ENCODE peak calls at places on chromosomes 16 and 17, in ten cellular contexts. One of them, this sample, is unnamed.

GRCh38 chr17:50047488-50048126 is 8.3 kb upstream of the ITGA3 start:
- DNase-seq in iPS DF 6.9: no peak
- DNase-seq in aorta: peak
- DNase-seq in stomach: no peak
- DNase-seq in mesenchymal stem cell: peak
- DNase-seq in NCI-H1092: no peak
- DNase-seq in HT1080: peak
- DNase-seq in GM12891: no peak
- DNase-seq in COR-L47: no peak
- DNase-seq in hippocampal formation: no peak
- DNase-seq in this sample: no peak

GRCh38 chr16:56426585-56426984 is 1.2 kb upstream of the AMFR start:
- DNase-seq in iPS DF 6.9: no peak
- DNase-seq in aorta: no peak
- DNase-seq in stomach: no peak
- DNase-seq in mesenchymal stem cell: no peak
- DNase-seq in NCI-H1092: no peak
- DNase-seq in HT1080: no peak
- DNase-seq in GM12891: no peak
- DNase-seq in COR-L47: no peak
- DNase-seq in hippocampal formation: no peak
- DNase-seq in this sample: no peak

GRCh38 chr17:59027750-59028149 is 78.9 kb downstream of the TRIM37 start:
- DNase-seq in iPS DF 6.9: no peak
- DNase-seq in aorta: no peak
- DNase-seq in stomach: no peak
- DNase-seq in mesenchymal stem cell: peak
- DNase-seq in NCI-H1092: no peak
- DNase-seq in HT1080: no peak
- DNase-seq in GM12891: no peak
- DNase-seq in COR-L47: no peak
- DNase-seq in hippocampal formation: no peak
- DNase-seq in this sample: no peak

GRCh38 chr17:3798273-3799180 is 2.5 kb downstream of the ITGAE start:
- DNase-seq in iPS DF 6.9: no peak
- DNase-seq in aorta: peak
- DNase-seq in stomach: no peak
- DNase-seq in mesenchymal stem cell: no peak
- DNase-seq in NCI-H1092: no peak
- DNase-seq in HT1080: no peak
- DNase-seq in GM12891: no peak
- DNase-seq in COR-L47: no peak
- DNase-seq in hippocampal formation: no peak
- DNase-seq in this sample: no peak

GRCh38 chr17:34011599-34011998 is 243.5 kb upstream of the CCL2 start:
- DNase-seq in iPS DF 6.9: no peak
- DNase-seq in aorta: no peak
- DNase-seq in stomach: no peak
- DNase-seq in mesenchymal stem cell: no peak
- DNase-seq in NCI-H1092: no peak
- DNase-seq in HT1080: no peak
- DNase-seq in GM12891: no peak
- DNase-seq in COR-L47: no peak
- DNase-seq in hippocampal formation: no peak
- DNase-seq in this sample: no peak

GRCh38 chr16:72191551-72191950 is 19.6 kb upstream of the PMFBP1 start:
- DNase-seq in iPS DF 6.9: no peak
- DNase-seq in aorta: no peak
- DNase-seq in stomach: no peak
- DNase-seq in mesenchymal stem cell: no peak
- DNase-seq in NCI-H1092: peak
- DNase-seq in HT1080: no peak
- DNase-seq in GM12891: no peak
- DNase-seq in COR-L47: no peak
- DNase-seq in hippocampal formation: no peak
- DNase-seq in this sample: no peak

GRCh38 chr17:9002610-9003354 is 18.5 kb upstream of the NTN1 start:
- DNase-seq in iPS DF 6.9: no peak
- DNase-seq in aorta: peak
- DNase-seq in stomach: no peak
- DNase-seq in mesenchymal stem cell: no peak
- DNase-seq in NCI-H1092: no peak
- DNase-seq in HT1080: no peak
- DNase-seq in GM12891: peak
- DNase-seq in COR-L47: no peak
- DNase-seq in hippocampal formation: no peak
- DNase-seq in this sample: no peak

GRCh38 chr17:63173903-63174302 is 207.9 kb downstream of the TANC2 start:
- DNase-seq in iPS DF 6.9: no peak
- DNase-seq in aorta: no peak
- DNase-seq in stomach: no peak
- DNase-seq in mesenchymal stem cell: no peak
- DNase-seq in NCI-H1092: no peak
- DNase-seq in HT1080: no peak
- DNase-seq in GM12891: no peak
- DNase-seq in COR-L47: no peak
- DNase-seq in hippocampal formation: no peak
- DNase-seq in this sample: no peak

GRCh38 chr16:86522639-86523038 is 12.3 kb downstream of the FOXF1 start:
- DNase-seq in iPS DF 6.9: no peak
- DNase-seq in aorta: peak
- DNase-seq in stomach: no peak
- DNase-seq in mesenchymal stem cell: no peak
- DNase-seq in NCI-H1092: no peak
- DNase-seq in HT1080: no peak
- DNase-seq in GM12891: no peak
- DNase-seq in COR-L47: no peak
- DNase-seq in hippocampal formation: no peak
- DNase-seq in this sample: no peak

GRCh38 chr16:85491798-85492616 is 121.1 kb upstream of the GSE1 start:
- DNase-seq in iPS DF 6.9: no peak
- DNase-seq in aorta: peak
- DNase-seq in stomach: peak
- DNase-seq in mesenchymal stem cell: no peak
- DNase-seq in NCI-H1092: no peak
- DNase-seq in HT1080: no peak
- DNase-seq in GM12891: no peak
- DNase-seq in COR-L47: no peak
- DNase-seq in hippocampal formation: peak
- DNase-seq in this sample: peak

GRCh38 chr16:30524575-30525571 is 1.5 kb downstream of the ZNF768 start:
- DNase-seq in iPS DF 6.9: no peak
- DNase-seq in aorta: no peak
- DNase-seq in stomach: no peak
- DNase-seq in mesenchymal stem cell: no peak
- DNase-seq in NCI-H1092: no peak
- DNase-seq in HT1080: no peak
- DNase-seq in GM12891: no peak
- DNase-seq in COR-L47: no peak
- DNase-seq in hippocampal formation: no peak
- DNase-seq in this sample: peak

GRCh38 chr16:14499110-14499509 is 130.9 kb downstream of the PARN start:
- DNase-seq in iPS DF 6.9: no peak
- DNase-seq in aorta: no peak
- DNase-seq in stomach: no peak
- DNase-seq in mesenchymal stem cell: no peak
- DNase-seq in NCI-H1092: no peak
- DNase-seq in HT1080: no peak
- DNase-seq in GM12891: no peak
- DNase-seq in COR-L47: no peak
- DNase-seq in hippocampal formation: no peak
- DNase-seq in this sample: no peak

GRCh38 chr16:51812945-51813344 is 661.9 kb upstream of the SALL1 start:
- DNase-seq in iPS DF 6.9: no peak
- DNase-seq in aorta: no peak
- DNase-seq in stomach: no peak
- DNase-seq in mesenchymal stem cell: no peak
- DNase-seq in NCI-H1092: no peak
- DNase-seq in HT1080: no peak
- DNase-seq in GM12891: no peak
- DNase-seq in COR-L47: no peak
- DNase-seq in hippocampal formation: no peak
- DNase-seq in this sample: no peak

GRCh38 chr16:24036614-24037013 is 200.8 kb downstream of the PRKCB start:
- DNase-seq in iPS DF 6.9: no peak
- DNase-seq in aorta: no peak
- DNase-seq in stomach: peak
- DNase-seq in mesenchymal stem cell: peak
- DNase-seq in NCI-H1092: no peak
- DNase-seq in HT1080: peak
- DNase-seq in GM12891: peak
- DNase-seq in COR-L47: peak
- DNase-seq in hippocampal formation: peak
- DNase-seq in this sample: peak

GRCh38 chr16:66462912-66463311 is 35.8 kb downstream of the BEAN1 start:
- DNase-seq in iPS DF 6.9: no peak
- DNase-seq in aorta: no peak
- DNase-seq in stomach: no peak
- DNase-seq in mesenchymal stem cell: no peak
- DNase-seq in NCI-H1092: no peak
- DNase-seq in HT1080: no peak
- DNase-seq in GM12891: no peak
- DNase-seq in COR-L47: no peak
- DNase-seq in hippocampal formation: no peak
- DNase-seq in this sample: no peak

GRCh38 chr17:63983326-63983725 is 10.6 kb upstream of the SCN4A start:
- DNase-seq in iPS DF 6.9: no peak
- DNase-seq in aorta: no peak
- DNase-seq in stomach: no peak
- DNase-seq in mesenchymal stem cell: no peak
- DNase-seq in NCI-H1092: no peak
- DNase-seq in HT1080: no peak
- DNase-seq in GM12891: no peak
- DNase-seq in COR-L47: no peak
- DNase-seq in hippocampal formation: no peak
- DNase-seq in this sample: no peak

GRCh38 chr17:82003411-82004381 is 19.0 kb downstream of the CENPX start:
- DNase-seq in iPS DF 6.9: no peak
- DNase-seq in aorta: peak
- DNase-seq in stomach: no peak
- DNase-seq in mesenchymal stem cell: peak
- DNase-seq in NCI-H1092: no peak
- DNase-seq in HT1080: peak
- DNase-seq in GM12891: no peak
- DNase-seq in COR-L47: no peak
- DNase-seq in hippocampal formation: no peak
- DNase-seq in this sample: no peak

GRCh38 chr16:50198802-50199410 is 45.8 kb downstream of the TENT4B start:
- DNase-seq in iPS DF 6.9: no peak
- DNase-seq in aorta: no peak
- DNase-seq in stomach: no peak
- DNase-seq in mesenchymal stem cell: no peak
- DNase-seq in NCI-H1092: no peak
- DNase-seq in HT1080: no peak
- DNase-seq in GM12891: no peak
- DNase-seq in COR-L47: no peak
- DNase-seq in hippocampal formation: no peak
- DNase-seq in this sample: no peak